ENCODE peak calls at places on chromosome 19, in five cellular contexts. K is nucleus accumbens; O is stimulated activated CD4-positive, alpha-beta T cell treated with anti-CD3 and anti-CD28 coated beads, Interleukin-12 subunit alpha, Interleukin-12 subunit beta, amount 100 ng/mL, for 48 hours; L is stimulated activated CD8-positive, alpha-beta memory T cell treated with anti-CD3 and anti-CD28 coated beads, Interleukin-7, amount 100 ng/mL, for 4 hours; B is BE2C. A is an unnamed sample.

GRCh38 chr19:8615813-8616596 is 5.5 kb upstream of the ADAMTS10 start:
- DNase-seq in B (peak), O (peak), L (peak), K (peak), A (peak)

GRCh38 chr19:370641-371330 is 26.2 kb upstream of the MIER2 start:
- DNase-seq in K (no peak), L (no peak), O (no peak), B (no peak), A (no peak)

GRCh38 chr19:35937345-35938281 is 1.4 kb downstream of the LRFN3 start:
- DNase-seq in O (no peak), K (no peak), B (no peak), L (no peak), A (peak)

GRCh38 chr19:15464394-15465385 is at the start of gene RASAL3:
- DNase-seq in O (peak), L (peak), B (no peak), K (no peak), A (no peak)

GRCh38 chr19:16118489-16119033 is 6.9 kb downstream of the RAB8A start:
- DNase-seq in B (no peak), O (peak), L (no peak), K (peak), A (no peak)

GRCh38 chr19:16571689-16572331 is 405 bp downstream of the SLC35E1 start:
- DNase-seq in L (no peak), K (no peak), O (peak), B (peak), A (peak)

GRCh38 chr19:18905520-18906236 is 9.7 kb upstream of the CERS1 start:
- DNase-seq in O (no peak), L (no peak), B (no peak), K (no peak), A (no peak)

GRCh38 chr19:46288896-46289588 is 7.8 kb upstream of the HIF3A start:
- DNase-seq in B (peak), L (no peak), K (no peak), O (no peak), A (peak)

GRCh38 chr19:16851031-16851712 is 22.0 kb downstream of the SIN3B start:
- DNase-seq in B (no peak), L (no peak), O (no peak), K (no peak), A (no peak)

GRCh38 chr19:15640904-15641597 is 354 bp downstream of the CYP4F3 start:
- DNase-seq in O (no peak), B (no peak), L (no peak), K (no peak), A (no peak)

GRCh38 chr19:28665748-28666147 is 547.2 kb downstream of the UQCRFS1 start:
- DNase-seq in L (no peak), B (no peak), O (no peak), K (no peak), A (no peak)

GRCh38 chr19:39563408-39563807 is 23.4 kb upstream of the EID2 start:
- DNase-seq in O (no peak), K (no peak), L (no peak), B (no peak), A (peak)

GRCh38 chr19:36482876-36483275 is 6.5 kb downstream of the ZNF566 start:
- DNase-seq in B (no peak), K (no peak), L (no peak), O (no peak), A (no peak)

GRCh38 chr19:16037424-16038195 is 38.7 kb upstream of the TPM4 start:
- DNase-seq in O (no peak), L (no peak), K (no peak), B (no peak), A (no peak)

GRCh38 chr19:4390862-4391693 is 9.3 kb downstream of the SH3GL1 start:
- DNase-seq in L (no peak), O (no peak), B (no peak), K (no peak), A (no peak)

GRCh38 chr19:16364231-16364865 is 39.7 kb downstream of the KLF2 start:
- DNase-seq in B (no peak), O (no peak), L (no peak), K (no peak), A (no peak)

GRCh38 chr19:51511353-51511752 is 9.8 kb upstream of the SIGLEC12 start:
- DNase-seq in O (no peak), K (no peak), B (peak), L (no peak), A (peak)

GRCh38 chr19:2221250-2221831 is 14.8 kb downstream of the PLEKHJ1 start:
- DNase-seq in B (peak), K (no peak), O (no peak), L (no peak), A (no peak)

GRCh38 chr19:48490980-48491792 is 20.4 kb downstream of the LMTK3 start:
- DNase-seq in K (peak), O (no peak), B (peak), L (peak), A (peak)